ENCODE peak calls at places on chromosomes 16 and 17, in ten cellular contexts. P, I, L, Q, F, A, U, B, D and K are unnamed samples.

GRCh38 chr16:65728652-65729051 is 606.8 kb upstream of the CDH11 start:
- DNase-seq in D (no peak), B (no peak), Q (peak; percentile 52), F (no peak), U (no peak), L (peak; percentile 7), I (no peak), A (no peak), P (no peak), K (no peak)

GRCh38 chr16:81467072-81467471 is 22.5 kb downstream of the CMIP start:
- DNase-seq in D (no peak), Q (no peak), U (no peak), I (no peak), B (no peak), P (no peak), F (no peak), A (no peak), L (no peak), K (no peak)

GRCh38 chr17:61299517-61300513 is 99.8 kb upstream of the TBX2 start:
- DNase-seq in Q (no peak), A (no peak), L (no peak), D (no peak), I (no peak), F (no peak), P (no peak), U (no peak), B (no peak), K (no peak)

GRCh38 chr16:78648517-78648916 is 549.1 kb downstream of the WWOX start:
- DNase-seq in L (no peak), I (no peak), U (no peak), P (no peak), F (no peak), A (no peak), D (peak; percentile 45), B (no peak), Q (no peak), K (peak; percentile 5)

GRCh38 chr17:79563237-79564013 is 47.4 kb downstream of the RBFOX3 start:
- DNase-seq in A (no peak), D (no peak), Q (no peak), F (peak; percentile 72), P (peak; percentile 92), U (no peak), I (no peak), L (peak; percentile 17), B (no peak), K (no peak)

GRCh38 chr16:76278976-76279375 is 1.8 kb downstream of the CNTNAP4 start:
- DNase-seq in B (no peak), D (no peak), P (peak; percentile 26), A (no peak), L (peak; percentile 60), I (no peak), Q (peak; percentile 70), U (no peak), F (peak; percentile 20), K (no peak)

GRCh38 chr17:40111221-40112128 is 10.3 kb upstream of the MSL1 start:
- DNase-seq in D (peak; percentile 96), I (peak; percentile 59), F (peak; percentile 84), Q (peak; percentile 97), U (peak; percentile 90), P (peak; percentile 91), B (peak; percentile 87), A (peak; percentile 97), L (peak; percentile 97), K (peak; percentile 96)

GRCh38 chr17:65472602-65473001 is 88.8 kb downstream of the AXIN2 start:
- DNase-seq in U (no peak), I (no peak), D (no peak), L (no peak), F (no peak), A (no peak), P (no peak), B (no peak), Q (no peak), K (no peak)

GRCh38 chr16:2424061-2425007 is 4.9 kb upstream of the CCNF start:
- DNase-seq in F (no peak), D (no peak), Q (no peak), B (no peak), P (no peak), I (no peak), A (no peak), L (no peak), U (no peak), K (no peak)

GRCh38 chr17:67657596-67657995 is 60.1 kb upstream of the NOL11 start:
- DNase-seq in F (no peak), L (no peak), A (no peak), P (no peak), Q (no peak), I (no peak), B (no peak), D (no peak), U (no peak), K (no peak)

GRCh38 chr17:62656446-62656845 is 29.0 kb downstream of the MRC2 start:
- DNase-seq in P (no peak), D (no peak), U (no peak), A (no peak), F (no peak), L (peak; percentile 49), B (no peak), Q (no peak), I (no peak), K (no peak)

GRCh38 chr16:71354156-71354555 is 4.4 kb upstream of the CALB2 start:
- DNase-seq in B (no peak), L (no peak), U (no peak), I (no peak), Q (no peak), D (no peak), F (no peak), A (no peak), P (no peak), K (no peak)

GRCh38 chr16:8858994-8859912 is 9.6 kb downstream of the CARHSP1 start:
- DNase-seq in L (no peak), I (no peak), B (no peak), U (no peak), F (no peak), Q (no peak), P (no peak), D (no peak), A (no peak), K (no peak)

GRCh38 chr17:77422104-77422782 is 281.5 kb downstream of the SEC14L1 start:
- DNase-seq in B (no peak), F (peak; percentile 89), L (peak; percentile 35), U (no peak), P (peak; percentile 57), A (no peak), D (no peak), I (no peak), Q (no peak), K (no peak)

GRCh38 chr16:86576591-86577313 is 1.6 kb upstream of the FOXL1 start:
- DNase-seq in A (no peak), F (peak; percentile 57), P (no peak), B (no peak), D (no peak), Q (peak; percentile 57), U (no peak), I (no peak), L (peak; percentile 11), K (no peak)

GRCh38 chr16:11076259-11077018 is 132.1 kb downstream of the CLEC16A start:
- DNase-seq in L (no peak), P (no peak), D (no peak), Q (no peak), A (peak; percentile 44), U (no peak), F (no peak), I (no peak), B (no peak), K (no peak)

GRCh38 chr16:2587891-2588565 is 50.2 kb downstream of the PDPK1 start:
- DNase-seq in A (no peak), F (no peak), U (no peak), L (no peak), D (no peak), Q (no peak), P (no peak), I (no peak), B (no peak), K (no peak)

GRCh38 chr17:61389670-61390478 is 9.8 kb upstream of the TBX2 start:
- DNase-seq in B (no peak), I (no peak), L (peak; percentile 61), F (peak; percentile 69), P (peak; percentile 58), U (no peak), D (no peak), Q (peak; percentile 86), A (peak; percentile 41), K (no peak)

GRCh38 chr16:30805370-30806169 is 18.6 kb upstream of the ZNF629 start:
- DNase-seq in P (peak; percentile 88), I (peak; percentile 38), A (peak; percentile 74), D (peak; percentile 89), L (peak; percentile 85), F (peak; percentile 71), U (peak; percentile 83), B (peak; percentile 90), Q (peak; percentile 89), K (peak; percentile 88)
- H3K4me3 ChIP-seq in P (peak overlapping the region; percentile 74), I (peak overlapping the region; percentile 26), A (peak overlapping the region; percentile 76), D (peak overlapping the region; percentile 89), L (peak overlapping the region; percentile 91), F (peak overlapping the region; percentile 82), U (peak overlapping the region; percentile 58), B (peak overlapping the region; percentile 57), Q (peak overlapping the region; percentile 93), K (peak overlapping the region; percentile 92)

DNA sequence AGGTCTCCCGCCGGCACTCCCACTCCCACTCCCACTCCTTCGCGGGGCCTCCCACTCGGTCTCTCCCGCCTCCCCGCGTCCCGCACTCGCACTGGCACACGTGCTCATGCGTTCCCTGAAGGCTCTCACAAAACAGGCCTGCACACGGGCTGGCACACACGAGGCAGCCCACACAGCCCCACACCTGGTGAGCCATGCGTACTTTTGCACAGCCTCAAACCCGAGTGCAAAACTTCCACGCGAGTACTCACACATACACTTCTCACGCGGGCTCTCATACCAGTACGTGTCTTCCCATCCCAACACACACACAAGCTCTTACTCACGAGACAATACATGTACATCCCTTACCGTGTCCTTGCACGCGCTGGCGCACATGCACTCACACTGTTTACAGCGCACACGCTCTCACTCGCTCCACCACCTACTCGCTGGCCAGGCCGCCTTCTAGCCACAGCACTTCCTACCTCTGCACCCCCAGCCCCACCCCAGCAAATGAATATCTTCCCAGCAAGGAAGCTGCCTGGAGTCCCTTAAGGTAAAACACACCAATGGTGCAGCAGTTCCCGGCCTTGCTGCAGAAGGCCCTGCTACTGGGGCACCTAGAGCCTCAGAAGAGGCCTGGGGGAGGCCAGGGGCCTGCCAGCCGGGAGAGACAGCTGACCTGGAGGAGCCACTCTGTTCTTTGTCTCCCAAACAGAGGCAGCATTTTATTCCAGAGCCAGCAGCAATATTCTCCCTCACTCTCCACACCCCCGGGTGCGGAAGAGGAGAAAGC is 533 bp upstream of the KIFC3 start:
- DNase-seq in P (peak; percentile 86), F (no peak), Q (peak; percentile 54), D (no peak), A (peak; percentile 54), B (peak; percentile 50), U (no peak), I (no peak), L (peak; percentile 81), K (no peak)
- H3K27ac ChIP-seq in P (peak overlapping the region; percentile 100), F (no peak overlapping the region), Q (no peak overlapping the region), D (peak overlapping the region; percentile 95), A (peak overlapping the region; percentile 82), B (peak overlapping the region; percentile 65), U (peak overlapping the region; percentile 77), I (no peak overlapping the region), L (peak overlapping the region; percentile 83), K (no peak overlapping the region)

GRCh38 chr16:17368951-17369350 is 101.8 kb downstream of the XYLT1 start:
- DNase-seq in F (no peak), U (no peak), P (no peak), A (no peak), B (no peak), I (no peak), D (no peak), Q (no peak), L (no peak), K (no peak)
- H3K4me1 ChIP-seq in F (no peaks in the 10 kb centered on the region), U (no peaks in the 10 kb centered on the region), P (no peaks in the 10 kb centered on the region), A (peaks cover 12% of the 10 kb centered on the region), B (peaks cover 31% of the 10 kb centered on the region), I (peaks cover 80% of the 10 kb centered on the region), D (peaks cover 7% of the 10 kb centered on the region), Q (peaks cover 55% of the 10 kb centered on the region), L (peaks cover 21% of the 10 kb centered on the region), K (peaks cover 20% of the 10 kb centered on the region)

GRCh38 chr17:48441231-48441711 is 11.3 kb upstream of the SKAP1 start:
- DNase-seq in B (no peak), I (peak; percentile 48), P (no peak), U (no peak), L (no peak), Q (no peak), D (no peak), F (no peak), A (no peak), K (peak; percentile 70)
- H3K4me3 ChIP-seq in B (no peak overlapping the region), I (peak overlapping the region; percentile 68), P (no peak overlapping the region), U (no peak overlapping the region), L (no peak overlapping the region), Q (no peak overlapping the region), D (no peak overlapping the region), F (no peak overlapping the region), A (no peak overlapping the region), K (no peak overlapping the region)